ENCODE peak calls at places on chromosomes 5 and 9, in eight cellular contexts. E, L, P, F, O, C, Z and D are unnamed samples.

GRCh38 chr5:55969956-55970355 is 24.8 kb downstream of the IL6ST start:
- DNase-seq in E (no peak), L (no peak), P (no peak), F (peak), O (no peak), C (no peak), Z (peak), D (no peak)

GRCh38 chr9:36864491-36865410 is 169.3 kb downstream of the PAX5 start:
- DNase-seq in E (no peak), L (peak), P (no peak), F (no peak), O (no peak), C (no peak), Z (no peak), D (no peak)

GRCh38 chr5:120872292-120872691 is 408.2 kb downstream of the PRR16 start:
- DNase-seq in E (no peak), L (no peak), P (no peak), F (no peak), O (no peak), C (no peak), Z (peak), D (no peak)

GRCh38 chr5:129065721-129066120 is 28.8 kb upstream of the ISOC1 start:
- DNase-seq in E (no peak), L (no peak), P (no peak), F (no peak), O (peak), C (no peak), Z (no peak), D (no peak)

GRCh38 chr5:55578771-55579170 is 44.0 kb upstream of the PLPP1 start:
- DNase-seq in E (no peak), L (no peak), P (no peak), F (peak), O (no peak), C (no peak), Z (peak), D (no peak)

GRCh38 chr5:154211611-154212390 is 21.3 kb downstream of the GALNT10 start:
- DNase-seq in E (no peak), L (no peak), P (no peak), F (peak), O (no peak), C (no peak), Z (peak), D (no peak)

GRCh38 chr5:142095651-142096330 is 12.8 kb upstream of the NDFIP1 start:
- DNase-seq in E (no peak), L (no peak), P (no peak), F (no peak), O (no peak), C (no peak), Z (no peak), D (no peak)

GRCh38 chr9:34741628-34742027 is 31.7 kb upstream of the CCL21 start:
- DNase-seq in E (no peak), L (no peak), P (no peak), F (no peak), O (peak), C (no peak), Z (peak), D (no peak)

GRCh38 chr5:75886706-75887105 is 169.5 kb upstream of the POC5 start:
- DNase-seq in E (no peak), L (no peak), P (no peak), F (no peak), O (no peak), C (no peak), Z (no peak), D (no peak)

GRCh38 chr5:128539038-128539429 is 989 bp upstream of the FBN2 start:
- DNase-seq in E (no peak), L (peak), P (no peak), F (peak), O (no peak), C (no peak), Z (peak), D (no peak)

GRCh38 chr9:3527653-3527960 is 1.8 kb upstream of the RFX3 start:
- DNase-seq in E (no peak), L (no peak), P (no peak), F (no peak), O (no peak), C (no peak), Z (no peak), D (no peak)

GRCh38 chr5:2759696-2760461 is 8.4 kb upstream of the IRX2 start:
- DNase-seq in E (no peak), L (no peak), P (no peak), F (no peak), O (no peak), C (no peak), Z (no peak), D (no peak)

GRCh38 chr5:117475925-117476324 is 901.3 kb upstream of the SEMA6A start:
- DNase-seq in E (no peak), L (no peak), P (no peak), F (no peak), O (no peak), C (no peak), Z (no peak), D (no peak)

GRCh38 chr9:70085241-70085640 is 41.6 kb downstream of the MAMDC2 start:
- DNase-seq in E (no peak), L (no peak), P (no peak), F (peak), O (peak), C (no peak), Z (peak), D (no peak)

GRCh38 chr5:132464155-132464939 is 26.2 kb downstream of the IRF1 start:
- DNase-seq in E (no peak), L (peak), P (no peak), F (no peak), O (peak), C (no peak), Z (no peak), D (no peak)

GRCh38 chr5:150446583-150446982 is 3.0 kb downstream of the RPS14 start:
- DNase-seq in E (no peak), L (no peak), P (no peak), F (no peak), O (no peak), C (no peak), Z (no peak), D (no peak)

GRCh38 chr5:107330903-107331302 is 339.8 kb downstream of the EFNA5 start:
- DNase-seq in E (no peak), L (no peak), P (no peak), F (no peak), O (no peak), C (no peak), Z (peak), D (no peak)

GRCh38 chr9:133904371-133905090 is 87.6 kb downstream of the VAV2 start:
- DNase-seq in E (no peak), L (no peak), P (no peak), F (no peak), O (no peak), C (no peak), Z (no peak), D (no peak)

GRCh38 chr5:134242146-134242545 is 16.3 kb upstream of the PPP2CA start:
- DNase-seq in E (no peak), L (no peak), P (no peak), F (peak), O (no peak), C (peak), Z (peak), D (no peak)

GRCh38 chr9:86912210-86912609 is 35.1 kb downstream of the GAS1 start:
- DNase-seq in E (no peak), L (no peak), P (no peak), F (no peak), O (no peak), C (no peak), Z (no peak), D (no peak)

GRCh38 chr9:127450831-127451680 is at the start of the genes LRSAM1 and RPL12:
- DNase-seq in E (peak), L (peak), P (peak), F (peak), O (peak), C (peak), Z (peak), D (peak)
- TF ChIP-seq CTCF in E (no peak), L (no peak), P (no peak), F (no peak), O (no peak), C (peak), Z (no peak), D (no peak)

DNA sequence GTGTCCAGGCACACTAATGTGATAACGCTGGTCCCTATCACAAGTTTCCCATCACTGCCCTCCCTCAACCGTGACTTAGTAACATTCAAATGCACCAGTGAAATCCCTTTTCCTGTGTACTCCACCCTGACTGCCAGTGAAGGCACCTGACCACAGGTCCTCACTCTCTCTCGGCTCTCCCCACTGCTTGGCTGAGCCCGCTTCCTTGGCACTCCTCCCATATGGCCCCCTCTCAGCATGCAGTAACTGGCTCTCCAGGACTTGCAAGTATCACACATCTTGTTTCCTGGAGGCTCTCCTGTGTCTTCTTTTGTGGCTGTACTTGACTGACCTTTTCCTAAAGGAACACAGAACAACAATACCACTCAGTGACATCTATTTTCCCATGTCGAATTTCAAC is 292.0 kb upstream of the ZNF608 start:
- DNase-seq in E (no peak), L (no peak), P (no peak), F (no peak), O (peak), C (no peak), Z (no peak), D (no peak)
- TF ChIP-seq CTCF in E (no peak), L (no peak), P (no peak), F (no peak), O (no peak), C (no peak), Z (no peak), D (no peak)

DNA sequence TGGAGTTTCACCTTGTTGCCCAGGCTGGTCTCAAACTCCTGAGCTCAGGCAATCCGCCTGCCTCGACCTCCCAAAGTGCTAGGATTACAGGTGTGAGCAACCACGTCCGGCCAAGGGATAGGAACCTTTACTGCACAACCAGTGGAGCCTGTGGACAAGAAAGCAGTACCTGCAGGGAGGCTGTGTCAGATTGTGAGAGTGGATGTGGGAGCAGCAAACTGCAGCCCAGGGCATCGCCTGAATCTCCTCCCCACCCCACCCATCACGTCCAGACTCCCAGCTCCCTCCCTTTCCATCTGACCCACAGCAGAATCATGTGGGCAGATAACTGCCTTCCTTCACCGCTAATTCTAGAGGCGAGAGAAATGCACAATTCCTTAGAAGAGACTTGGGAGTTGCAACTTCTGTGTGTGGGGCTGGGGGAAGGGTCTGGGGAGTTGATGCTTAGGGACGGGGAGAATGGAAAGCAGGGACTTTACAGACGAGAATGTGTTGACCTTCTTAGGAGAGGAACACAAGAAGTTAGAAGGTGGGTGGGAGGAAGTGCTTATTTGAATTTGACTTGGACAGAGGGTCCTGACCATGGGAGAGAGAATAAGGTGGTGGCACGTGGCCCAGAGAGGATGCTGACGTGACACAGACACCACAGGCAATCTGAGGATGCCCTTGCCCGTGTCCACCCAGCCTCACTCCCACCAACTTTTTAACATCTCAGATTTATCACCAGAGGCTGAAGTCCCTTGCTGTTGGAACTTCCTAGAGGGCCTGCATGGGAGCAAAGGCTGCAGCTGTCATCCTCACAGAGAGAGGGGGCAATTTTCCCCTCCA is 4.5 kb upstream of the LCP2 start:
- DNase-seq in E (no peak), L (no peak), P (no peak), F (no peak), O (no peak), C (no peak), Z (no peak), D (no peak)
- TF ChIP-seq CTCF in E (no peak), L (no peak), P (no peak), F (no peak), O (no peak), C (no peak), Z (no peak), D (no peak)

GRCh38 chr5:138068742-138069375 is 15.0 kb upstream of the WNT8A start:
- DNase-seq in E (no peak), L (peak), P (peak), F (peak), O (peak), C (no peak), Z (peak), D (peak)

GRCh38 chr5:138064526-138064925 is 19.3 kb upstream of the WNT8A start:
- DNase-seq in E (no peak), L (peak), P (no peak), F (no peak), O (no peak), C (no peak), Z (peak), D (no peak)

GRCh38 chr5:138065102-138065501 is 18.7 kb upstream of the WNT8A start:
- DNase-seq in E (no peak), L (no peak), P (peak), F (no peak), O (no peak), C (no peak), Z (peak), D (no peak)
- TF ChIP-seq CTCF in E (peak), L (no peak), P (peak), F (peak), O (peak), C (peak), Z (peak), D (peak)